ENCODE peak calls at places on chromosomes 3 and 15, in six cellular contexts. G is GM12878, C is neural crest cell, Y is GM20000, D is brain microvascular endothelial cell, K is GM12864. Z is an unnamed sample.

GRCh38 chr3:129829640-129830039 is 63.9 kb downstream of the TMCC1 start:
- DNase-seq in G (no peak), C (no peak), Y (peak), D (peak), K (peak), Z (peak)

GRCh38 chr15:45150481-45150880 is 20.7 kb downstream of the DUOX1 start:
- DNase-seq in G (no peak), C (no peak), Y (no peak), D (no peak), K (no peak), Z (no peak)

GRCh38 chr15:90300988-90301715 is 35.7 kb downstream of the NGRN start:
- DNase-seq in G (no peak), C (peak), Y (peak), D (peak), K (peak), Z (peak)

GRCh38 chr3:139677341-139678155 is at the start of gene NMNAT3:
- DNase-seq in G (no peak), C (peak), Y (peak), D (peak), K (peak), Z (peak)

GRCh38 chr15:82964890-82965289 is 12.4 kb upstream of the HOMER2 start:
- DNase-seq in G (no peak), C (no peak), Y (no peak), D (no peak), K (no peak), Z (no peak)

GRCh38 chr3:126666002-126666401 is 11.1 kb upstream of the TXNRD3 start:
- DNase-seq in G (no peak), C (no peak), Y (no peak), D (no peak), K (no peak), Z (no peak)

GRCh38 chr15:66700802-66701421 is 1.1 kb upstream of the SMAD6 start:
- DNase-seq in G (no peak), C (peak), Y (peak), D (peak), K (no peak), Z (peak)

GRCh38 chr3:181464033-181464694 is 247.6 kb upstream of the SOX2 start:
- DNase-seq in G (no peak), C (no peak), Y (no peak), D (no peak), K (no peak), Z (no peak)

GRCh38 chr3:137514853-137515252 is 249.3 kb upstream of the SOX14 start:
- DNase-seq in G (no peak), C (no peak), Y (no peak), D (no peak), K (no peak), Z (no peak)

GRCh38 chr3:128567705-128568356 is 74.8 kb upstream of the GATA2 start:
- DNase-seq in G (no peak), C (no peak), Y (no peak), D (no peak), K (no peak), Z (no peak)

GRCh38 chr3:141410861-141411771 is 42.8 kb downstream of the ZBTB38 start:
- DNase-seq in G (no peak), C (no peak), Y (no peak), D (peak), K (no peak), Z (peak)

GRCh38 chr3:25747033-25747432 is 36.2 kb downstream of the NGLY1 start:
- DNase-seq in G (no peak), C (no peak), Y (no peak), D (peak), K (no peak), Z (no peak)

GRCh38 chr3:49723301-49723630 is 485 bp downstream of the GMPPB start:
- DNase-seq in G (no peak), C (no peak), Y (peak), D (peak), K (peak), Z (peak)

GRCh38 chr3:178260887-178261286 is 275.3 kb upstream of the KCNMB2 start:
- DNase-seq in G (no peak), C (no peak), Y (no peak), D (no peak), K (no peak), Z (no peak)

GRCh38 chr3:197711973-197712707 is 24.6 kb downstream of the RUBCN start:
- DNase-seq in G (peak), C (peak), Y (peak), D (peak), K (peak), Z (peak)

GRCh38 chr15:100252779-100253417 is 88.9 kb downstream of the ADAMTS17 start:
- DNase-seq in G (no peak), C (no peak), Y (no peak), D (no peak), K (no peak), Z (no peak)

GRCh38 chr15:63908986-63909385 is 75.2 kb upstream of the HERC1 start:
- DNase-seq in G (no peak), C (no peak), Y (no peak), D (no peak), K (no peak), Z (no peak)

DNA sequence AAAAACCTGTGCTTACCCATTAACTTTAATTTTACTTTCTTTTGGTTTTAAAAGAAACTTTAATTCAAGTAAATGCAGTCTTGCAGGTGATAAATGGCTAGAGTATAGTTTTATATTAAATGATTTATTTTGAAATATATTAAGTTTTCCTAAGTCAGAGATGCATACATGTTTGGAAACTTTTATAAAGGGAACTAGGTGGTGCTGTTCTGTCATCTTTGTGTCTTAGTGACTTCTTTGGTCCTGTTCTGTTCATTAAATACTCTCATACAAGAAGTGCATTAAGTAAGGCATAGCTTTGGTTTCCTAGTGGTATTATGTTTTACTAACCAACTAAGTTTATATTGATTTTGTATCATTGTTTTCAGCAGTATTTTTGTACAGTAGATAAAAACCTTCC is 15.6 kb downstream of the CADM2 start:
- DNase-seq in G (no peak), C (no peak), Y (no peak), D (no peak), K (no peak), Z (no peak)
- TF ChIP-seq CTCF in G (no peak), C (no peak), Y (no peak), D (no peak), K (no peak), Z (no peak)

GRCh38 chr3:12536423-12536822 is 8.9 kb downstream of the MKRN2OS start:
- DNase-seq in G (no peak), C (no peak), Y (no peak), D (no peak), K (no peak), Z (no peak)
- TF ChIP-seq CTCF in G (no peak), C (no peak), Y (no peak), D (peak), K (no peak), Z (peak)

DNA sequence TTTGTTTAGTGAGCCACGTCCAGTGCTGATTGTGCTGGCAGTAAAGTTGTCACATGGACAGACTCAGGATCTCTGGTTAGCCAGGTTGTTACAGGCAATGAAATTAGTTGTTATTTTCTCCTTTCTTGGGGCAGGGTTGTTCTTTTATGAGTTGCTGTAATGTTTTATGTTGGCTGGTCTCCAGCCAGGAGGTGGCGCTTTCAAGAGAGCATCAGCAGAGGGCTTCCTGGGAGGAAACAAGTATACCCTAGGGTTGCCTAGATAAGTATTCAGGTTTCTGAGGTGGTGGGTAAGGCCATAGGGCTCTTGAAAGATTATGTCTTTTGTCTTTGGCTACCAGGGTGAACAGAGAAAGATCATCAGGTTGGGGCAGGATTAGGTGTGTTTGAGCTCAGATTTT is 14.5 kb upstream of the CFAP20DC start:
- DNase-seq in G (no peak), C (no peak), Y (no peak), D (no peak), K (no peak), Z (no peak)
- TF ChIP-seq CTCF in G (no peak), C (no peak), Y (no peak), D (peak), K (peak), Z (no peak)

DNA sequence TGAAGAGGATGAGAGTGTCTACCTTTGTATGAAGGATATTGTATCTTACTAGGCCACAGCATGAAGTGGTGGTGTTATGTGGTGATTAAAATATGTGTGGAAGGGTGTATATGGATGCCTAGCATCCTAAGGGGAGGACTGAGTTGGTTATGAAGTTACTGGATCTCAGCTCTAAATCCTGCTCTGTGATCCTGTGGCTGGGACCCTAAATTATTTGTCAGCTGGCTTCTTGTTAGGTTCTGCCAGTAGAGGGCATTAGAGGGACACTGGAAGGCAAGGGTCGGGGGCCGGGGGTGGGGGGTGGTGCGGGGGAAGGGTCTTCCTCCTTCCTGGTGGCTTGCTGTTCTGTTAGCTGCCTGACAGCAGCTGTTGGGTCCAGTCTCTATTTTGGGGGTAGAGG is 34.9 kb downstream of the MORF4L1 start:
- DNase-seq in G (no peak), C (no peak), Y (no peak), D (no peak), K (no peak), Z (no peak)
- TF ChIP-seq CTCF in G (peak), C (peak), Y (peak), D (peak), K (peak), Z (peak)

GRCh38 chr15:62021991-62022600 is 38.2 kb downstream of the VPS13C start:
- DNase-seq in G (no peak), C (no peak), Y (no peak), D (no peak), K (no peak), Z (no peak)
- TF ChIP-seq CTCF in G (no peak), C (peak), Y (no peak), D (peak), K (no peak), Z (no peak)

GRCh38 chr3:28853830-28854229 is 427.0 kb upstream of the RBMS3 start:
- DNase-seq in G (no peak), C (no peak), Y (no peak), D (no peak), K (no peak), Z (no peak)
- TF ChIP-seq CTCF in G (no peak), C (no peak), Y (no peak), D (peak), K (no peak), Z (no peak)

GRCh38 chr3:4977001-4977888 is 2.0 kb upstream of the BHLHE40 start:
- DNase-seq in G (peak), C (no peak), Y (peak), D (peak), K (peak), Z (peak)
- TF ChIP-seq CTCF in G (peak), C (no peak), Y (no peak), D (peak), K (no peak), Z (no peak)

DNA sequence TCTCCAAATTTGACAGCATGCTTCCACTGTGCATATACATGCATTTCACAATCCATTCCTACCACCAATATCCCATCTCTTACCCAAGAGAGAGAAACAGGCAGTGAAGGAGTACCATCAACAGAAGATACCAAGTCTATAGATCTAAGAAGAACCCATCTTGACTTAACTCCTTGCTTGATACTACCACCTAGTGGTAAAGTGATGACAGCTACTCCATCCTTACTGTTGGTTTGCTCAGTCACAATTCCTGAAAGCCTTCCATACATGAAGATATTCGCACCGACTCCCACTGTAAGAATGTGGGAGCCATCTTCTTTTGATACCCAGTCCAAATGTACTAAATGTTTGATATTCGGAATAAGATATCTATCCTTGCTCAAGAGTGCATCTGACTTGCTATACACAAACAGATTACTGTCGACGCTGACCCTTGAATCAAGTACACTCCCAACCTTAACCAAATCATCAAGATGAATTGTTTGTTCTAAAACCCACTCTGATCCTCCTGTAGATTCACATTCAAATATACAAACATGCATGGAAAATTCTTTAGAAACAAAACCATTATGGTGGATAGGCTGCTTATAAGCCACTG is 123.1 kb downstream of the DMXL2 start:
- DNase-seq in G (no peak), C (no peak), Y (peak), D (peak), K (peak), Z (peak)
- TF ChIP-seq CTCF in G (peak), C (peak), Y (peak), D (peak), K (peak), Z (peak)

Z was measured in GM10248.